ENCODE peak calls at places on chromosomes 1 and 21, in four cellular contexts. N is activated T-cell treated with anti-CD3 and anti-CD28 coated beads for 1 hour, B is dermis blood vessel endothelial cell, E is amygdala. T is an unnamed sample.

GRCh38 chr1:208065862-208066261 is 154.9 kb upstream of the CD34 start:
- DNase-seq in N (no peak), B (no peak), E (peak; percentile 48), T (no peak)

GRCh38 chr1:14111121-14111520 is 411.1 kb downstream of the PRDM2 start:
- DNase-seq in N (no peak), B (no peak), E (no peak), T (no peak)

GRCh38 chr1:50097041-50097739 is 11.5 kb upstream of the ELAVL4 start:
- DNase-seq in N (no peak), B (no peak), E (no peak), T (no peak)

GRCh38 chr1:202184750-202185460 is 8.7 kb upstream of the LGR6 start:
- DNase-seq in N (peak; percentile 62), B (peak; percentile 92), E (peak; percentile 72), T (peak; percentile 86)

GRCh38 chr1:159163609-159164008 is 7.8 kb upstream of the CADM3 start:
- DNase-seq in N (no peak), B (no peak), E (no peak), T (no peak)

GRCh38 chr1:182698977-182699672 is 14.7 kb upstream of the RGS8 start:
- DNase-seq in N (no peak), B (no peak), E (no peak), T (no peak)

GRCh38 chr21:31780944-31781343 is 49.0 kb upstream of the SCAF4 start:
- DNase-seq in N (no peak), B (no peak), E (no peak), T (no peak)

GRCh38 chr1:22850281-22850680 is 122.4 kb downstream of the LACTBL1 start:
- DNase-seq in N (no peak), B (no peak), E (no peak), T (no peak)

GRCh38 chr1:208177656-208178055 is 66.5 kb downstream of the PLXNA2 start:
- DNase-seq in N (no peak), B (no peak), E (no peak), T (peak; percentile 95)

GRCh38 chr1:233473549-233474204 is 140.2 kb upstream of the KCNK1 start:
- DNase-seq in N (no peak), B (no peak), E (no peak), T (peak; percentile 85)

GRCh38 chr1:8653878-8654277 is 163.6 kb downstream of the RERE start:
- DNase-seq in N (no peak), B (no peak), E (no peak), T (no peak)

GRCh38 chr1:18730321-18730720 is 99.7 kb downstream of the PAX7 start:
- DNase-seq in N (no peak), B (no peak), E (no peak), T (no peak)

GRCh38 chr1:47189844-47190562 is at the start of gene PDZK1IP1:
- DNase-seq in N (no peak), B (peak; percentile 53), E (peak; percentile 26), T (peak; percentile 73)

GRCh38 chr1:52546852-52547251 is 6.0 kb downstream of the TUT4 start:
- DNase-seq in N (no peak), B (no peak), E (no peak), T (no peak)

GRCh38 chr1:9651220-9651564 is 339 bp upstream of the PIK3CD start:
- DNase-seq in N (no peak), B (no peak), E (no peak), T (no peak)

GRCh38 chr1:240306673-240307072 is 215.0 kb downstream of the FMN2 start:
- DNase-seq in N (no peak), B (no peak), E (no peak), T (no peak)

GRCh38 chr1:112247971-112248370 is 148.0 kb upstream of the CTTNBP2NL start:
- DNase-seq in N (no peak), B (no peak), E (no peak), T (no peak)

GRCh38 chr1:182330303-182330702 is 61.3 kb downstream of the GLUL start:
- DNase-seq in N (no peak), B (no peak), E (no peak), T (no peak)

GRCh38 chr1:205450448-205450847 is 5.4 kb downstream of the BLACAT1 start:
- DNase-seq in N (no peak), B (no peak), E (no peak), T (no peak)

GRCh38 chr21:35953570-35953969 is 106.8 kb downstream of the SETD4 start:
- DNase-seq in N (no peak), B (no peak), E (no peak), T (peak; percentile 47)